ENCODE peak calls at places on chromosomes 16 and 17, in eight cellular contexts. N is MM.1S; A is glutamatergic neuron; M is stimulated activated CD4-positive, alpha-beta T cell treated with anti-CD3 and anti-CD28 coated beads, Interleukin-1b, Interleukin-23, amount 100 ng/mL, for 24 hours; E is activated T-helper 1 cell treated with anti-CD3 and anti-CD28 coated beads, Interleukin-2, amount 50 U/mL, for 16 hours; C is suprapubic skin; V is fibroblast of lung; I is progenitor cell of endocrine pancreas. K is an unnamed sample.

GRCh38 chr17:17575360-17576251 is 15.9 kb downstream of the PEMT start:
- DNase-seq in N (no peak), A (no peak), M (no peak), E (no peak), C (no peak), V (no peak), I (no peak), K (no peak)

GRCh38 chr17:56176101-56176500 is 22.8 kb downstream of the ANKFN1 start:
- DNase-seq in N (no peak), A (no peak), M (no peak), E (no peak), C (no peak), V (peak; percentile 73), I (no peak), K (peak; percentile 36)

GRCh38 chr16:86531193-86531550 is 20.8 kb downstream of the FOXF1 start:
- DNase-seq in N (no peak), A (no peak), M (no peak), E (no peak), C (no peak), V (peak; percentile 63), I (no peak), K (no peak)

GRCh38 chr16:4337540-4338088 is 13.5 kb downstream of the PAM16 start:
- DNase-seq in N (no peak), A (no peak), M (no peak), E (no peak), C (no peak), V (no peak), I (no peak), K (no peak)

GRCh38 chr17:63827801-63828221 is 348 bp upstream of the FTSJ3 start:
- DNase-seq in N (peak; percentile 14), A (no peak), M (no peak), E (no peak), C (no peak), V (no peak), I (no peak), K (no peak)

GRCh38 chr16:1509307-1510221 is 16.4 kb downstream of the TELO2 start:
- DNase-seq in N (no peak), A (no peak), M (no peak), E (no peak), C (no peak), V (no peak), I (no peak), K (no peak)

GRCh38 chr17:9887521-9887920 is 17.6 kb downstream of the RCVRN start:
- DNase-seq in N (no peak), A (no peak), M (no peak), E (no peak), C (no peak), V (no peak), I (no peak), K (no peak)

GRCh38 chr17:42112552-42113176 is at the start of gene DHX58:
- DNase-seq in N (peak; percentile 98), A (no peak), M (peak; percentile 36), E (peak; percentile 63), C (no peak), V (peak; percentile 61), I (no peak), K (peak; percentile 80)

GRCh38 chr17:29115906-29116651 is 64.1 kb downstream of the MYO18A start:
- DNase-seq in N (peak; percentile 21), A (peak; percentile 72), M (no peak), E (no peak), C (no peak), V (peak; percentile 55), I (no peak), K (peak; percentile 55)

GRCh38 chr16:17552351-17552750 is 81.6 kb upstream of the XYLT1 start:
- DNase-seq in N (no peak), A (no peak), M (no peak), E (no peak), C (no peak), V (peak; percentile 91), I (no peak), K (no peak)

GRCh38 chr17:57563968-57564367 is 181.1 kb downstream of the CCDC182 start:
- DNase-seq in N (no peak), A (no peak), M (no peak), E (no peak), C (no peak), V (no peak), I (no peak), K (no peak)

GRCh38 chr16:89595330-89596060 is 17.9 kb upstream of the DPEP1 start:
- DNase-seq in N (no peak), A (peak; percentile 10), M (no peak), E (no peak), C (no peak), V (no peak), I (no peak), K (no peak)

GRCh38 chr17:67049025-67049739 is 4.8 kb downstream of the CACNG1 start:
- DNase-seq in N (no peak), A (no peak), M (no peak), E (no peak), C (no peak), V (no peak), I (no peak), K (no peak)

GRCh38 chr17:50129303-50129945 is 536 bp downstream of the SAMD14 start:
- DNase-seq in N (no peak), A (peak; percentile 82), M (no peak), E (no peak), C (no peak), V (peak; percentile 58), I (no peak), K (peak; percentile 57)

GRCh38 chr16:84739349-84740124 is 39.7 kb downstream of the USP10 start:
- DNase-seq in N (no peak), A (no peak), M (no peak), E (no peak), C (no peak), V (peak; percentile 94), I (no peak), K (peak; percentile 97)

GRCh38 chr17:45172541-45173286 is 11.0 kb downstream of the HEXIM2 start:
- DNase-seq in N (peak; percentile 56), A (peak; percentile 19), M (peak; percentile 13), E (no peak), C (peak; percentile 79), V (peak; percentile 85), I (no peak), K (peak; percentile 72)

GRCh38 chr16:3026609-3027487 is 3.0 kb downstream of the THOC6 start:
- DNase-seq in N (no peak), A (peak; percentile 59), M (no peak), E (no peak), C (no peak), V (no peak), I (no peak), K (no peak)

GRCh38 chr17:57541049-57541448 is 204.1 kb downstream of the CCDC182 start:
- DNase-seq in N (no peak), A (no peak), M (no peak), E (no peak), C (no peak), V (no peak), I (no peak), K (no peak)

GRCh38 chr17:56597495-56597990 is 4.0 kb downstream of the NOG start:
- DNase-seq in N (no peak), A (peak; percentile 61), M (no peak), E (no peak), C (no peak), V (peak; percentile 22), I (peak; percentile 20), K (peak; percentile 26)

GRCh38 chr17:61206922-61207321 is 192.7 kb upstream of the TBX2 start:
- DNase-seq in N (no peak), A (no peak), M (no peak), E (no peak), C (no peak), V (no peak), I (no peak), K (no peak)

GRCh38 chr17:17032131-17032692 is 10.0 kb upstream of the MPRIP start:
- DNase-seq in N (no peak), A (peak; percentile 73), M (no peak), E (no peak), C (peak; percentile 67), V (peak; percentile 97), I (no peak), K (peak; percentile 89)

GRCh38 chr16:52584354-52584840 is 37.5 kb upstream of the TOX3 start:
- DNase-seq in N (no peak), A (no peak), M (no peak), E (no peak), C (no peak), V (no peak), I (no peak), K (no peak)

GRCh38 chr17:80598813-80599545 is 54.3 kb downstream of the RPTOR start:
- DNase-seq in N (no peak), A (no peak), M (no peak), E (no peak), C (no peak), V (no peak), I (no peak), K (no peak)

GRCh38 chr17:69462882-69463281 is 48.4 kb downstream of the MAP2K6 start:
- DNase-seq in N (no peak), A (no peak), M (no peak), E (no peak), C (no peak), V (no peak), I (no peak), K (no peak)

GRCh38 chr17:66000216-66000615 is 191.7 kb downstream of the CEP112 start:
- DNase-seq in N (no peak), A (no peak), M (no peak), E (no peak), C (no peak), V (no peak), I (no peak), K (no peak)

GRCh38 chr16:72105978-72106377 is 12.3 kb downstream of the DHX38 start:
- DNase-seq in N (no peak), A (no peak), M (no peak), E (no peak), C (no peak), V (no peak), I (no peak), K (no peak)

GRCh38 chr17:48056246-48056745 is 8.1 kb downstream of the NFE2L1 start:
- DNase-seq in N (no peak), A (no peak), M (no peak), E (no peak), C (no peak), V (no peak), I (no peak), K (no peak)

GRCh38 chr16:47016700-47017133 is 43.2 kb upstream of the DNAJA2 start:
- DNase-seq in N (no peak), A (no peak), M (no peak), E (no peak), C (no peak), V (no peak), I (no peak), K (no peak)

GRCh38 chr17:81309140-81309858 is 14.2 kb upstream of the SLC38A10 start:
- DNase-seq in N (peak; percentile 55), A (peak; percentile 61), M (no peak), E (no peak), C (peak; percentile 97), V (peak; percentile 54), I (no peak), K (peak; percentile 51)

GRCh38 chr16:50450957-50451356 is 82.2 kb upstream of the BRD7 start:
- DNase-seq in N (no peak), A (no peak), M (no peak), E (no peak), C (no peak), V (no peak), I (no peak), K (no peak)

GRCh38 chr17:81576621-81577277 is 24.6 kb upstream of the FAAP100 start:
- DNase-seq in N (no peak), A (no peak), M (no peak), E (no peak), C (no peak), V (peak; percentile 94), I (no peak), K (peak; percentile 88)

GRCh38 chr17:740240-741055 is 8.1 kb downstream of the TLCD3A start:
- DNase-seq in N (no peak), A (no peak), M (no peak), E (no peak), C (no peak), V (peak; percentile 12), I (no peak), K (no peak)

GRCh38 chr16:60771138-60771537 is 1265.1 kb downstream of the CDH8 start:
- DNase-seq in N (no peak), A (no peak), M (no peak), E (no peak), C (no peak), V (no peak), I (no peak), K (no peak)

GRCh38 chr17:53950207-53950857 is 127.6 kb downstream of the KIF2B start:
- DNase-seq in N (peak; percentile 9), A (no peak), M (no peak), E (no peak), C (no peak), V (no peak), I (no peak), K (no peak)